ENCODE peak calls at places on chromosomes 13 and 19, in seven cellular contexts. K, J, L, V, Z, H and C are unnamed samples.
A peak's percentile ranks its signal among the peaks of the same experiment; 100 is the strongest.

GRCh38 chr13:23631676-23632622 is 61.7 kb downstream of the TNFRSF19 start:
- DNase-seq in K (no peak), L (no peak), J (no peak), Z (no peak), H (no peak), V (no peak), C (no peak)

GRCh38 chr13:40208517-40208916 is 457.9 kb downstream of the FOXO1 start:
- DNase-seq in K (no peak), Z (no peak), J (no peak), V (no peak), L (no peak), H (peak; percentile 25), C (no peak)

GRCh38 chr19:36267061-36267845 is 52.3 kb downstream of the ZNF146 start:
- DNase-seq in K (no peak), H (no peak), V (no peak), L (no peak), Z (no peak), J (no peak), C (no peak)

GRCh38 chr19:14091086-14091884 is 734 bp upstream of the SAMD1 start:
- DNase-seq in H (peak; percentile 89), V (no peak), K (no peak), Z (peak; percentile 75), L (peak; percentile 59), J (peak; percentile 47), C (peak; percentile 82)

GRCh38 chr19:15529774-15530372 is 21.5 kb downstream of the CYP4F22 start:
- DNase-seq in K (no peak), J (no peak), H (no peak), Z (no peak), V (no peak), L (no peak), C (no peak)

GRCh38 chr13:24459234-24459633 is 53.3 kb downstream of the PARP4 start:
- DNase-seq in H (no peak), Z (no peak), J (no peak), L (no peak), K (no peak), V (no peak), C (no peak)

GRCh38 chr19:55857149-55857548 is 20.8 kb downstream of the NLRP4 start:
- DNase-seq in V (no peak), K (no peak), Z (no peak), J (no peak), L (no peak), H (no peak), C (no peak)

GRCh38 chr13:73715114-73715909 is 418.9 kb downstream of the KLF12 start:
- DNase-seq in L (no peak), Z (peak; percentile 76), J (peak; percentile 41), H (no peak), V (no peak), K (no peak), C (peak; percentile 83)

GRCh38 chr19:18287836-18288772 is 6.7 kb upstream of the JUND start:
- DNase-seq in H (no peak), K (no peak), L (no peak), V (no peak), J (no peak), Z (no peak), C (no peak)

GRCh38 chr13:66926851-66927524 is 303.1 kb downstream of the PCDH9 start:
- DNase-seq in J (no peak), L (no peak), V (no peak), K (no peak), H (no peak), Z (no peak), C (no peak)

GRCh38 chr13:77800219-77800618 is 102.7 kb downstream of the SLAIN1 start:
- DNase-seq in L (no peak), K (no peak), J (no peak), Z (no peak), V (no peak), H (no peak), C (no peak)

GRCh38 chr19:8724276-8724675 is 2.8 kb downstream of the OR2Z1 start:
- DNase-seq in J (no peak), H (no peak), Z (no peak), K (no peak), V (no peak), L (no peak), C (no peak)

GRCh38 chr19:33387351-33388230 is 14.1 kb downstream of the CEBPG start:
- DNase-seq in K (no peak), H (no peak), Z (no peak), V (peak; percentile 12), J (no peak), L (no peak), C (no peak)

GRCh38 chr13:75432045-75432444 is 49.9 kb downstream of the TBC1D4 start:
- DNase-seq in L (no peak), H (no peak), V (no peak), J (no peak), K (no peak), Z (no peak), C (no peak)

GRCh38 chr13:52036037-52036436 is 11.5 kb downstream of the UTP14C start:
- DNase-seq in K (no peak), Z (no peak), H (no peak), L (no peak), V (no peak), J (no peak), C (no peak)

GRCh38 chr13:35994131-35994966 is 136.8 kb downstream of the DCLK1 start:
- DNase-seq in Z (no peak), L (no peak), H (no peak), K (no peak), V (peak; percentile 45), J (no peak), C (no peak)

GRCh38 chr19:14890616-14891379 is 4.9 kb upstream of the OR7A17 start:
- DNase-seq in H (peak; percentile 8), Z (no peak), L (no peak), J (no peak), V (no peak), K (no peak), C (no peak)

GRCh38 chr19:30788105-30788765 is 416.1 kb downstream of the ZNF536 start:
- DNase-seq in H (no peak), K (no peak), V (no peak), J (no peak), Z (no peak), L (no peak), C (no peak)

GRCh38 chr19:43719918-43720317 is 4.0 kb downstream of the IRGC start:
- DNase-seq in V (no peak), K (no peak), J (no peak), Z (no peak), L (no peak), H (no peak), C (no peak)

GRCh38 chr19:33953023-33953422 is 156.4 kb downstream of the KCTD15 start:
- DNase-seq in L (no peak), V (no peak), Z (no peak), H (no peak), J (no peak), K (no peak), C (no peak)

GRCh38 chr13:34247596-34247995 is 429.6 kb downstream of the RFC3 start:
- DNase-seq in Z (no peak), H (no peak), V (no peak), L (no peak), K (no peak), J (no peak), C (no peak)

GRCh38 chr13:104106705-104107393 is 1040.6 kb upstream of the SLC10A2 start:
- DNase-seq in L (no peak), Z (no peak), H (no peak), K (no peak), V (no peak), J (no peak), C (no peak)

DNA sequence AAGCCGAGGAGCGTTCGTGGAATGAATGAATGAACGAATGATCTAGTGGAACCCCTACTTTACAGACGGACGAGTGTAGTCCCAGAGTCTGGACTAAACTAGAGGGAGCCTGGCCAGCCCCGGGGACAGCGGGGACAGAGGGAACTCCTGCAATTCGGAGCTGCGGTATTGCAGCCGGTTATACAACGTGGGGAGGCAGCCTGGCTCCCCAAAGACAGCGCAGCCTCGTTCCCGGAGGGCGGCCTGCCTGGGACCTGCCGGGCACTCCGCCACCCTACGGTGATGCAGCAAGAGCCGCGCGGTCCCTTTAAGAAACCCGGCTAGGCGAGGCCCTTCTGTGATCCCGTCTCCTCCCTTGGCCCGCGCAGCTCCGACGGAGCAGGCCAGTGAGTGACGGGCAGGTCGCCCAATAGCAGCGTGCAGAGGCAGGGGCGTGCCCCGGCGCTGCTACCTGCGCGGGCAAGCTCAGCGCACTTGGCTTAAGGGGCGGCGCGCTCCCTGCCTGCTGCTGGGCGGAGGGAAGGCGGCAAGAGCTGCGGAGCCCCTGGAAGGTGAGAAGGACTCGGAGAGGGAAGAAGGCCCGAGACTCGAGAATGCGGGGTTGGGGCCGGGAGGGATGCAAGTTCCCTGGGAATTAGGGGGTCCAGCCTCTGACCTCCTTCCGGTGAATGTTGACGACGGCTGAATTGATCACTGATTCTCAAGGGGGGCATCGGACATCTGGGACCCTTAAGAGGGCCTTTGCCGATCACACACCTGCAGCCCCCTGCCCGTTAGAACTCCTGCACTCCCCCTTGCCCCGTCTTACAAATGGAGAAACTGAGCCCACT is at the start of gene ABCA7:
- DNase-seq in Z (peak; percentile 99), V (peak; percentile 99), H (peak; percentile 99), K (peak; percentile 100), L (peak; percentile 91), J (peak; percentile 99), C (peak; percentile 99)
- H3K27ac ChIP-seq in Z (peak within 1 kb of the TSS; percentile 54), V (peak within 1 kb of the TSS; percentile 75), H (peak within 1 kb of the TSS; percentile 79), K (no peak within 1 kb of the TSS), L (no peak within 1 kb of the TSS), J (peak within 1 kb of the TSS; percentile 71), C (peak within 1 kb of the TSS; percentile 72)

DNA sequence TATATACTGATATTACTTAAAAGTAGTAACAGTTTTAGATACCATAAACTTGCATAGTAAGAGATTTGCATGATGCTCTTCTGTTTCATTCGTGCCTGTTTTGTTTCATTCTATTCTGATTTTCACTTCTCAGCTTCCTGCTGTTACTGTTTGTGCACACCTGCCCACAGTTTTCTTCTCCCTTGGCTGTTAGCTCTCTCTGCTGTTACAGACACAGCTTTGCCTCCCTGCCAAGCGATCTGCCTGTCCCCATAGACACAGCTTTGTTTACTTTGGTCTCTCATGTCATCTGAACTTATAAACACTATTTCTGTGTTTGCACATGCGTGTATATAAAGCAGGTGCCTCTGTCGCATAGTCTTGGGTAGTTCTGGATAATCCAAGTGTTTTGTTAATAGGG is 21.4 kb upstream of the UPF3A start:
- DNase-seq in J (no peak), V (no peak), K (no peak), H (peak; percentile 22), Z (no peak), L (no peak), C (no peak)
- H3K36me3 ChIP-seq in J (peaks cover 55% of the 10 kb centered on the region), V (peaks cover 96% of the 10 kb centered on the region), K (peaks cover 95% of the 10 kb centered on the region), H (peaks cover 48% of the 10 kb centered on the region), Z (peaks cover 96% of the 10 kb centered on the region), L (peaks cover 96% of the 10 kb centered on the region), C (peaks cover 53% of the 10 kb centered on the region)

DNA sequence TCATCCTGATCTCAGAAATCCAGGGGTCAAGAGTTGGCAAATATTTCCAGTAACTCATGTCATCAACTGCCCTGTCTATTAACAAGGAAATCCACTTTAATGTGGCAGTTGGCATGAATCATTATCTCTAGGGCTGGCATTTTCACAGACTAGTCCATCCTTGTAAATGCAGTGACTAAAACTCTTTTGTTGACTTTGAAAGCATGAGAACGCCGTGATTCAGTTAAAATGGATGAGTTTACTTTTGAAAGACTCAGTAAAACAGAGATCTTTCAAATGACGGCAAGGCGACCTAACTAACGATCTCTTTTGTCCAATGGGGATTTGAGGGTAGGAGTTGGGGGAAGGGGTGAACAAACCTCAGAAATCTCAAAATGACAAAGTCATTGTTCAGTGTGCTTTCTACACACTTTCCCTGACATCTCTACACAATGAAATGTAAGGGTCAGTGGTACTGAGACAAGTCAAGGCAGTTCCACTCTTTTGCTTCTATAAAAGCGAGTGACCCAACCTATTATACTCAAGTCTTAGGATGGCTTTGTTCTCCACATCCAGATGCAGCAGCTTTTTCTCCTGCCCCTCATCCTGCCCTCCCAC is 200.6 kb downstream of the ABCC4 start:
- DNase-seq in H (no peak), L (no peak), Z (no peak), V (no peak), K (no peak), J (no peak), C (no peak)
- H3K9me3 ChIP-seq in H (peaks cover 4% of the 10 kb centered on the region), L (no peaks in the 10 kb centered on the region), Z (peaks cover 2% of the 10 kb centered on the region), V (peaks cover 29% of the 10 kb centered on the region), K (peaks cover 3% of the 10 kb centered on the region), J (no peaks in the 10 kb centered on the region), C (no peaks in the 10 kb centered on the region)

GRCh38 chr13:79490846-79491245 is 9.9 kb downstream of the NDFIP2 start:
- DNase-seq in K (no peak), J (no peak), L (no peak), H (no peak), Z (no peak), V (no peak), C (no peak)
- H3K27ac ChIP-seq in K (no peak overlapping the region), J (no peak overlapping the region), L (no peak overlapping the region), H (peak overlapping the region; percentile 53), Z (peak overlapping the region; percentile 80), V (no peak overlapping the region), C (no peak overlapping the region)